ENCODE peak calls at places on chromosomes 13 and 19, in four cellular contexts. P is fibroblast of the aortic adventitia, G is bronchial epithelial cell, Y is SK-N-SH. S is an unnamed sample.

GRCh38 chr19:8367327-8368001 is 3.5 kb downstream of the ANGPTL4 start:
- DNase-seq in P (peak; percentile 94), G (peak; percentile 79), Y (peak; percentile 95), S (peak; percentile 71)

GRCh38 chr19:30686911-30687566 is 314.9 kb downstream of the ZNF536 start:
- DNase-seq in P (no peak), G (no peak), Y (peak; percentile 45), S (no peak)

GRCh38 chr13:76836311-76836710 is 49.9 kb downstream of the KCTD12 start:
- DNase-seq in P (peak; percentile 59), G (no peak), Y (no peak), S (no peak)

GRCh38 chr19:46324277-46324676 is 22.6 kb upstream of the PPP5C start:
- DNase-seq in P (no peak), G (no peak), Y (no peak), S (no peak)

GRCh38 chr19:27772059-27772458 is 1440.9 kb downstream of the UQCRFS1 start:
- DNase-seq in P (no peak), G (no peak), Y (no peak), S (no peak)

GRCh38 chr19:45450042-45450380 is 17.8 kb upstream of the FOSB start:
- DNase-seq in P (no peak), G (no peak), Y (no peak), S (no peak)

GRCh38 chr19:47243364-47243775 is 12.4 kb upstream of the BBC3 start:
- DNase-seq in P (peak; percentile 36), G (no peak), Y (no peak), S (no peak)

GRCh38 chr13:44420376-44421220 is 47.0 kb downstream of the SERP2 start:
- DNase-seq in P (no peak), G (no peak), Y (no peak), S (peak; percentile 29)

GRCh38 chr13:91960947-91961346 is 562.5 kb downstream of the GPC5 start:
- DNase-seq in P (no peak), G (no peak), Y (no peak), S (no peak)

GRCh38 chr13:56352356-56352755 is 788.4 kb upstream of the PRR20A start:
- DNase-seq in P (no peak), G (peak; percentile 82), Y (no peak), S (no peak)

GRCh38 chr19:44931541-44931940 is 10.5 kb upstream of the APOC4 start:
- DNase-seq in P (no peak), G (no peak), Y (peak; percentile 5), S (no peak)

GRCh38 chr13:25196971-25197370 is 24.9 kb upstream of the AMER2 start:
- DNase-seq in P (no peak), G (no peak), Y (no peak), S (no peak)

GRCh38 chr19:45769054-45769782 is at the start of gene SIX5:
- DNase-seq in P (peak; percentile 97), G (peak; percentile 89), Y (peak; percentile 98), S (peak; percentile 100)

GRCh38 chr13:47539317-47539716 is 461.8 kb downstream of the SUCLA2 start:
- DNase-seq in P (no peak), G (no peak), Y (no peak), S (no peak)

GRCh38 chr19:46426035-46426505 is 2.7 kb downstream of the PNMA8C start:
- DNase-seq in P (no peak), G (no peak), Y (no peak), S (no peak)

GRCh38 chr13:74466015-74466414 is 331.8 kb upstream of the KLF12 start:
- DNase-seq in P (no peak), G (peak; percentile 41), Y (no peak), S (no peak)

GRCh38 chr13:98202026-98202425 is 25.0 kb upstream of the RNF113B start:
- DNase-seq in P (no peak), G (no peak), Y (no peak), S (no peak)

GRCh38 chr19:50330365-50331078 is 1.3 kb upstream of the KCNC3 start:
- DNase-seq in P (no peak), G (no peak), Y (peak; percentile 93), S (peak; percentile 91)

GRCh38 chr19:28045621-28046020 is 1167.3 kb downstream of the UQCRFS1 start:
- DNase-seq in P (no peak), G (no peak), Y (no peak), S (no peak)

GRCh38 chr19:33796164-33797100 is at the start of gene KCTD15:
- DNase-seq in P (peak; percentile 39), G (no peak), Y (peak; percentile 86), S (peak; percentile 74)

GRCh38 chr19:48623556-48624066 is 4.3 kb downstream of the SPHK2 start:
- DNase-seq in P (no peak), G (no peak), Y (peak; percentile 65), S (no peak)

GRCh38 chr13:87677334-87678234 is 6.4 kb downstream of the SLITRK5 start:
- DNase-seq in P (no peak), G (no peak), Y (peak; percentile 63), S (no peak)

GRCh38 chr13:32272021-32272695 is 43.0 kb downstream of the ZAR1L start:
- DNase-seq in P (no peak), G (peak; percentile 63), Y (no peak), S (no peak)

GRCh38 chr19:38724380-38724854 is 19.9 kb downstream of the CAPN12 start:
- DNase-seq in P (no peak), G (no peak), Y (no peak), S (no peak)

GRCh38 chr13:110400786-110401533 is 93.9 kb downstream of the COL4A2 start:
- DNase-seq in P (peak; percentile 90), G (no peak), Y (no peak), S (no peak)

GRCh38 chr19:54439174-54439851 is 9.7 kb upstream of the LENG8 start:
- DNase-seq in P (no peak), G (peak; percentile 36), Y (peak; percentile 63), S (no peak)

GRCh38 chr13:81929988-81930387 is 1589.1 kb upstream of the SPRY2 start:
- DNase-seq in P (no peak), G (peak; percentile 31), Y (peak; percentile 3), S (no peak)

GRCh38 chr13:51339952-51340732 is 651 bp downstream of the SERPINE3 start:
- DNase-seq in P (no peak), G (peak; percentile 48), Y (no peak), S (no peak)

GRCh38 chr13:110109140-110109783 is 197.7 kb downstream of the COL4A1 start:
- DNase-seq in P (no peak), G (no peak), Y (no peak), S (no peak)

GRCh38 chr19:38830039-38830733 is 1.4 kb downstream of the ECH1 start:
- DNase-seq in P (peak; percentile 37), G (no peak), Y (no peak), S (no peak)

GRCh38 chr19:49056101-49056901 is 1.2 kb downstream of the CGB7 start:
- DNase-seq in P (peak; percentile 33), G (peak; percentile 57), Y (peak; percentile 91), S (no peak)

GRCh38 chr19:2113436-2114211 is 16.9 kb downstream of the IZUMO4 start:
- DNase-seq in P (peak; percentile 31), G (peak; percentile 18), Y (no peak), S (no peak)

GRCh38 chr13:37869756-37870488 is at the start of gene TRPC4:
- DNase-seq in P (peak; percentile 41), G (peak; percentile 41), Y (peak; percentile 33), S (peak; percentile 35)
- TF ChIP-seq CTCF in P (peak; percentile 51), G (peak; percentile 74), Y (peak; percentile 43), S (peak; percentile 39)

GRCh38 chr13:101098873-101099272 is 317.4 kb downstream of the NALCN start:
- DNase-seq in P (no peak), G (no peak), Y (no peak), S (no peak)
- TF ChIP-seq CTCF in P (no peak), G (no peak), Y (no peak), S (no peak)

GRCh38 chr13:30676672-30677071 is 58.7 kb upstream of the ALOX5AP start:
- DNase-seq in P (peak; percentile 37), G (peak; percentile 51), Y (no peak), S (no peak)
- TF ChIP-seq CTCF in P (peak; percentile 54), G (peak; percentile 45), Y (peak; percentile 45), S (no peak)

DNA sequence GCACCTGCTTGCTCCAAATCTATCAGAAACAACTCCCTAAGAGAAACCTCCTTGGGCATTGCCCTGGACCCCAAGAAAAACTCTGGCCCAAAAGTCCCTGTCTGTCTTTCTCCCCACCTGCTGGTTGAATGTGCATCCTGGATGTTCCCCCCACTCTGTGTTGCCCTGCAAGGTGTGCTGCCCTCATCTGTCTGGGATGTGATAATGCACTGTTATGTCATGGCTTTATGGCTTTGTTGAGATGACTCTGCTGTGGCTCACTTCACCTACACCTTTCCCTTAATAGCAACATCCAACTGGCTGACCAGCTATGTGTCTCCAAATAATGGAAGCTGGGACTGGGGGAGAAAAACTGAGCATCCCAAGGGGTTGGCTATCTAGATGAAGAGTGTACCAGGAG is 2.6 kb downstream of the ZNF20 start:
- DNase-seq in P (no peak), G (no peak), Y (no peak), S (no peak)
- TF ChIP-seq CTCF in P (no peak), G (peak; percentile 25), Y (no peak), S (no peak)

GRCh38 chr19:35846038-35846668 is 6.2 kb downstream of the NPHS1 start:
- DNase-seq in P (no peak), G (peak; percentile 7), Y (no peak), S (no peak)
- TF ChIP-seq CTCF in P (no peak), G (peak; percentile 6), Y (no peak), S (no peak)

GRCh38 chr13:42327725-42328124 is 55.8 kb downstream of the AKAP11 start:
- DNase-seq in P (no peak), G (no peak), Y (no peak), S (no peak)

GRCh38 chr13:42318570-42318969 is 46.6 kb downstream of the AKAP11 start:
- DNase-seq in P (no peak), G (peak; percentile 59), Y (no peak), S (no peak)

GRCh38 chr13:42328672-42329071 is 56.7 kb downstream of the AKAP11 start:
- DNase-seq in P (no peak), G (no peak), Y (no peak), S (no peak)

GRCh38 chr13:42320375-42320787 is 48.4 kb downstream of the AKAP11 start:
- DNase-seq in P (no peak), G (no peak), Y (no peak), S (no peak)

GRCh38 chr13:42322806-42323205 is 50.9 kb downstream of the AKAP11 start:
- DNase-seq in P (no peak), G (no peak), Y (no peak), S (no peak)
- TF ChIP-seq CTCF in P (no peak), G (no peak), Y (no peak), S (no peak)

GRCh38 chr13:94335786-94336357 is 143.6 kb downstream of the DCT start:
- DNase-seq in P (no peak), G (peak; percentile 38), Y (no peak), S (no peak)

GRCh38 chr13:94332360-94333040 is 147.0 kb downstream of the DCT start:
- DNase-seq in P (no peak), G (no peak), Y (no peak), S (no peak)

GRCh38 chr13:94330552-94331071 is 148.9 kb downstream of the DCT start:
- DNase-seq in P (no peak), G (peak; percentile 27), Y (no peak), S (no peak)

GRCh38 chr13:94331281-94331680 is 148.2 kb downstream of the DCT start:
- DNase-seq in P (no peak), G (no peak), Y (no peak), S (no peak)

GRCh38 chr13:94333131-94333820 is 146.2 kb downstream of the DCT start:
- DNase-seq in P (no peak), G (no peak), Y (no peak), S (no peak)
- TF ChIP-seq CTCF in P (no peak), G (no peak), Y (no peak), S (no peak)

S was measured in mesothelial cell of epicardium.